ENCODE peak calls at places on chromosomes 5 and 9, in ten cellular contexts. One of them, this sample, is unnamed.
A peak's percentile ranks its signal among the peaks of the same experiment; 100 is the strongest.

GRCh38 chr5:133427121-133427777 is 185.1 kb downstream of the FSTL4 start:
- DNase-seq in dorsolateral prefrontal cortex: no peak
- DNase-seq in T-helper 1 cell: no peak
- DNase-seq in stimulated activated CD4-positive, alpha-beta T cell treated with anti-CD3 and anti-CD28 coated beads, Interleukin-4, amount 100 ng/mL, for 1 hour: no peak
- DNase-seq in body of pancreas: no peak
- DNase-seq in activated CD4-positive, alpha-beta T cell treated with anti-CD3 and anti-CD28 coated beads, Interleukin-2, amount 10 ng/mL, durations not matched to agents 7 days and 5 days: no peak
- DNase-seq in Kasumi-1: no peak
- DNase-seq in HFF-Myc: no peak
- DNase-seq in stomach: no peak
- DNase-seq in MCF 10A: peak; percentile 46
- DNase-seq in this sample: no peak

GRCh38 chr9:136245194-136246150 is at the start of gene QSOX2:
- DNase-seq in dorsolateral prefrontal cortex: peak; percentile 70
- DNase-seq in T-helper 1 cell: peak; percentile 85
- DNase-seq in stimulated activated CD4-positive, alpha-beta T cell treated with anti-CD3 and anti-CD28 coated beads, Interleukin-4, amount 100 ng/mL, for 1 hour: peak; percentile 86
- DNase-seq in body of pancreas: peak; percentile 83
- DNase-seq in activated CD4-positive, alpha-beta T cell treated with anti-CD3 and anti-CD28 coated beads, Interleukin-2, amount 10 ng/mL, durations not matched to agents 7 days and 5 days: peak; percentile 82
- DNase-seq in Kasumi-1: peak; percentile 71
- DNase-seq in HFF-Myc: no peak
- DNase-seq in stomach: peak; percentile 86
- DNase-seq in MCF 10A: peak; percentile 66
- DNase-seq in this sample: peak; percentile 82

GRCh38 chr5:95621839-95622629 is 2.1 kb downstream of the GPR150 start:
- DNase-seq in dorsolateral prefrontal cortex: no peak
- DNase-seq in T-helper 1 cell: peak; percentile 5
- DNase-seq in stimulated activated CD4-positive, alpha-beta T cell treated with anti-CD3 and anti-CD28 coated beads, Interleukin-4, amount 100 ng/mL, for 1 hour: no peak
- DNase-seq in body of pancreas: peak; percentile 72
- DNase-seq in activated CD4-positive, alpha-beta T cell treated with anti-CD3 and anti-CD28 coated beads, Interleukin-2, amount 10 ng/mL, durations not matched to agents 7 days and 5 days: peak; percentile 46
- DNase-seq in Kasumi-1: peak; percentile 66
- DNase-seq in HFF-Myc: no peak
- DNase-seq in stomach: no peak
- DNase-seq in MCF 10A: no peak
- DNase-seq in this sample: peak; percentile 12

GRCh38 chr5:463952-464351 is 21.0 kb downstream of the EXOC3 start:
- DNase-seq in dorsolateral prefrontal cortex: no peak
- DNase-seq in T-helper 1 cell: peak; percentile 74
- DNase-seq in stimulated activated CD4-positive, alpha-beta T cell treated with anti-CD3 and anti-CD28 coated beads, Interleukin-4, amount 100 ng/mL, for 1 hour: peak; percentile 85
- DNase-seq in body of pancreas: no peak
- DNase-seq in activated CD4-positive, alpha-beta T cell treated with anti-CD3 and anti-CD28 coated beads, Interleukin-2, amount 10 ng/mL, durations not matched to agents 7 days and 5 days: peak; percentile 67
- DNase-seq in Kasumi-1: no peak
- DNase-seq in HFF-Myc: no peak
- DNase-seq in stomach: no peak
- DNase-seq in MCF 10A: no peak
- DNase-seq in this sample: no peak

GRCh38 chr5:109410389-109411174 is 808 bp upstream of the PJA2 start:
- DNase-seq in dorsolateral prefrontal cortex: peak; percentile 60
- DNase-seq in T-helper 1 cell: peak; percentile 30
- DNase-seq in stimulated activated CD4-positive, alpha-beta T cell treated with anti-CD3 and anti-CD28 coated beads, Interleukin-4, amount 100 ng/mL, for 1 hour: peak; percentile 15
- DNase-seq in body of pancreas: peak; percentile 86
- DNase-seq in activated CD4-positive, alpha-beta T cell treated with anti-CD3 and anti-CD28 coated beads, Interleukin-2, amount 10 ng/mL, durations not matched to agents 7 days and 5 days: peak; percentile 41
- DNase-seq in Kasumi-1: peak; percentile 78
- DNase-seq in HFF-Myc: peak; percentile 58
- DNase-seq in stomach: peak; percentile 76
- DNase-seq in MCF 10A: peak; percentile 81
- DNase-seq in this sample: peak; percentile 70

GRCh38 chr5:179129607-179130071 is 69.5 kb downstream of the ZNF354C start:
- DNase-seq in dorsolateral prefrontal cortex: no peak
- DNase-seq in T-helper 1 cell: no peak
- DNase-seq in stimulated activated CD4-positive, alpha-beta T cell treated with anti-CD3 and anti-CD28 coated beads, Interleukin-4, amount 100 ng/mL, for 1 hour: no peak
- DNase-seq in body of pancreas: no peak
- DNase-seq in activated CD4-positive, alpha-beta T cell treated with anti-CD3 and anti-CD28 coated beads, Interleukin-2, amount 10 ng/mL, durations not matched to agents 7 days and 5 days: no peak
- DNase-seq in Kasumi-1: no peak
- DNase-seq in HFF-Myc: no peak
- DNase-seq in stomach: no peak
- DNase-seq in MCF 10A: no peak
- DNase-seq in this sample: no peak

GRCh38 chr9:101691657-101692056 is 46.8 kb downstream of the GRIN3A start:
- DNase-seq in dorsolateral prefrontal cortex: no peak
- DNase-seq in T-helper 1 cell: no peak
- DNase-seq in stimulated activated CD4-positive, alpha-beta T cell treated with anti-CD3 and anti-CD28 coated beads, Interleukin-4, amount 100 ng/mL, for 1 hour: no peak
- DNase-seq in body of pancreas: no peak
- DNase-seq in activated CD4-positive, alpha-beta T cell treated with anti-CD3 and anti-CD28 coated beads, Interleukin-2, amount 10 ng/mL, durations not matched to agents 7 days and 5 days: no peak
- DNase-seq in Kasumi-1: no peak
- DNase-seq in HFF-Myc: no peak
- DNase-seq in stomach: no peak
- DNase-seq in MCF 10A: no peak
- DNase-seq in this sample: no peak

GRCh38 chr5:66174338-66174737 is 30.2 kb downstream of the SREK1 start:
- DNase-seq in dorsolateral prefrontal cortex: no peak
- DNase-seq in T-helper 1 cell: no peak
- DNase-seq in stimulated activated CD4-positive, alpha-beta T cell treated with anti-CD3 and anti-CD28 coated beads, Interleukin-4, amount 100 ng/mL, for 1 hour: no peak
- DNase-seq in body of pancreas: no peak
- DNase-seq in activated CD4-positive, alpha-beta T cell treated with anti-CD3 and anti-CD28 coated beads, Interleukin-2, amount 10 ng/mL, durations not matched to agents 7 days and 5 days: peak; percentile 17
- DNase-seq in Kasumi-1: peak; percentile 65
- DNase-seq in HFF-Myc: no peak
- DNase-seq in stomach: no peak
- DNase-seq in MCF 10A: peak; percentile 27
- DNase-seq in this sample: no peak

GRCh38 chr5:125257057-125257970 is 510.9 kb upstream of the ZNF608 start:
- DNase-seq in dorsolateral prefrontal cortex: no peak
- DNase-seq in T-helper 1 cell: no peak
- DNase-seq in stimulated activated CD4-positive, alpha-beta T cell treated with anti-CD3 and anti-CD28 coated beads, Interleukin-4, amount 100 ng/mL, for 1 hour: no peak
- DNase-seq in body of pancreas: no peak
- DNase-seq in activated CD4-positive, alpha-beta T cell treated with anti-CD3 and anti-CD28 coated beads, Interleukin-2, amount 10 ng/mL, durations not matched to agents 7 days and 5 days: no peak
- DNase-seq in Kasumi-1: no peak
- DNase-seq in HFF-Myc: no peak
- DNase-seq in stomach: no peak
- DNase-seq in MCF 10A: no peak
- DNase-seq in this sample: no peak

GRCh38 chr9:34671307-34671706 is 8.8 kb upstream of the CCL27 start:
- DNase-seq in dorsolateral prefrontal cortex: no peak
- DNase-seq in T-helper 1 cell: no peak
- DNase-seq in stimulated activated CD4-positive, alpha-beta T cell treated with anti-CD3 and anti-CD28 coated beads, Interleukin-4, amount 100 ng/mL, for 1 hour: no peak
- DNase-seq in body of pancreas: no peak
- DNase-seq in activated CD4-positive, alpha-beta T cell treated with anti-CD3 and anti-CD28 coated beads, Interleukin-2, amount 10 ng/mL, durations not matched to agents 7 days and 5 days: no peak
- DNase-seq in Kasumi-1: no peak
- DNase-seq in HFF-Myc: no peak
- DNase-seq in stomach: no peak
- DNase-seq in MCF 10A: no peak
- DNase-seq in this sample: no peak

GRCh38 chr9:99948896-99949295 is 42.4 kb downstream of the STX17 start:
- DNase-seq in dorsolateral prefrontal cortex: no peak
- DNase-seq in T-helper 1 cell: no peak
- DNase-seq in stimulated activated CD4-positive, alpha-beta T cell treated with anti-CD3 and anti-CD28 coated beads, Interleukin-4, amount 100 ng/mL, for 1 hour: no peak
- DNase-seq in body of pancreas: peak; percentile 10
- DNase-seq in activated CD4-positive, alpha-beta T cell treated with anti-CD3 and anti-CD28 coated beads, Interleukin-2, amount 10 ng/mL, durations not matched to agents 7 days and 5 days: no peak
- DNase-seq in Kasumi-1: peak; percentile 9
- DNase-seq in HFF-Myc: no peak
- DNase-seq in stomach: peak; percentile 29
- DNase-seq in MCF 10A: peak; percentile 24
- DNase-seq in this sample: no peak

GRCh38 chr5:40413747-40414146 is 266.0 kb upstream of the PTGER4 start:
- DNase-seq in dorsolateral prefrontal cortex: no peak
- DNase-seq in T-helper 1 cell: no peak
- DNase-seq in stimulated activated CD4-positive, alpha-beta T cell treated with anti-CD3 and anti-CD28 coated beads, Interleukin-4, amount 100 ng/mL, for 1 hour: no peak
- DNase-seq in body of pancreas: no peak
- DNase-seq in activated CD4-positive, alpha-beta T cell treated with anti-CD3 and anti-CD28 coated beads, Interleukin-2, amount 10 ng/mL, durations not matched to agents 7 days and 5 days: no peak
- DNase-seq in Kasumi-1: no peak
- DNase-seq in HFF-Myc: no peak
- DNase-seq in stomach: no peak
- DNase-seq in MCF 10A: peak; percentile 81
- DNase-seq in this sample: no peak

GRCh38 chr5:104347119-104347708 is 784.6 kb upstream of the NUDT12 start:
- DNase-seq in dorsolateral prefrontal cortex: no peak
- DNase-seq in T-helper 1 cell: no peak
- DNase-seq in stimulated activated CD4-positive, alpha-beta T cell treated with anti-CD3 and anti-CD28 coated beads, Interleukin-4, amount 100 ng/mL, for 1 hour: no peak
- DNase-seq in body of pancreas: no peak
- DNase-seq in activated CD4-positive, alpha-beta T cell treated with anti-CD3 and anti-CD28 coated beads, Interleukin-2, amount 10 ng/mL, durations not matched to agents 7 days and 5 days: no peak
- DNase-seq in Kasumi-1: peak; percentile 12
- DNase-seq in HFF-Myc: peak; percentile 5
- DNase-seq in stomach: no peak
- DNase-seq in MCF 10A: peak; percentile 57
- DNase-seq in this sample: no peak

GRCh38 chr9:105030285-105030684 is 102.3 kb upstream of the ABCA1 start:
- DNase-seq in dorsolateral prefrontal cortex: no peak
- DNase-seq in T-helper 1 cell: no peak
- DNase-seq in stimulated activated CD4-positive, alpha-beta T cell treated with anti-CD3 and anti-CD28 coated beads, Interleukin-4, amount 100 ng/mL, for 1 hour: no peak
- DNase-seq in body of pancreas: no peak
- DNase-seq in activated CD4-positive, alpha-beta T cell treated with anti-CD3 and anti-CD28 coated beads, Interleukin-2, amount 10 ng/mL, durations not matched to agents 7 days and 5 days: no peak
- DNase-seq in Kasumi-1: no peak
- DNase-seq in HFF-Myc: no peak
- DNase-seq in stomach: no peak
- DNase-seq in MCF 10A: no peak
- DNase-seq in this sample: no peak

GRCh38 chr5:6447384-6448140 is 1.1 kb upstream of the UBE2QL1 start:
- DNase-seq in dorsolateral prefrontal cortex: no peak
- DNase-seq in T-helper 1 cell: no peak
- DNase-seq in stimulated activated CD4-positive, alpha-beta T cell treated with anti-CD3 and anti-CD28 coated beads, Interleukin-4, amount 100 ng/mL, for 1 hour: no peak
- DNase-seq in body of pancreas: no peak
- DNase-seq in activated CD4-positive, alpha-beta T cell treated with anti-CD3 and anti-CD28 coated beads, Interleukin-2, amount 10 ng/mL, durations not matched to agents 7 days and 5 days: no peak
- DNase-seq in Kasumi-1: no peak
- DNase-seq in HFF-Myc: no peak
- DNase-seq in stomach: no peak
- DNase-seq in MCF 10A: no peak
- DNase-seq in this sample: no peak

GRCh38 chr5:91556-92263 is at the start of gene PLEKHG4B:
- DNase-seq in dorsolateral prefrontal cortex: no peak
- DNase-seq in T-helper 1 cell: no peak
- DNase-seq in stimulated activated CD4-positive, alpha-beta T cell treated with anti-CD3 and anti-CD28 coated beads, Interleukin-4, amount 100 ng/mL, for 1 hour: no peak
- DNase-seq in body of pancreas: no peak
- DNase-seq in activated CD4-positive, alpha-beta T cell treated with anti-CD3 and anti-CD28 coated beads, Interleukin-2, amount 10 ng/mL, durations not matched to agents 7 days and 5 days: no peak
- DNase-seq in Kasumi-1: peak; percentile 26
- DNase-seq in HFF-Myc: no peak
- DNase-seq in stomach: no peak
- DNase-seq in MCF 10A: no peak
- DNase-seq in this sample: no peak

GRCh38 chr5:5271606-5272321 is 131.6 kb downstream of the ADAMTS16 start:
- DNase-seq in dorsolateral prefrontal cortex: no peak
- DNase-seq in T-helper 1 cell: no peak
- DNase-seq in stimulated activated CD4-positive, alpha-beta T cell treated with anti-CD3 and anti-CD28 coated beads, Interleukin-4, amount 100 ng/mL, for 1 hour: no peak
- DNase-seq in body of pancreas: no peak
- DNase-seq in activated CD4-positive, alpha-beta T cell treated with anti-CD3 and anti-CD28 coated beads, Interleukin-2, amount 10 ng/mL, durations not matched to agents 7 days and 5 days: no peak
- DNase-seq in Kasumi-1: no peak
- DNase-seq in HFF-Myc: no peak
- DNase-seq in stomach: no peak
- DNase-seq in MCF 10A: no peak
- DNase-seq in this sample: no peak

GRCh38 chr5:98770911-98771322 is 2.5 kb upstream of the RGMB start:
- DNase-seq in dorsolateral prefrontal cortex: no peak
- DNase-seq in T-helper 1 cell: no peak
- DNase-seq in stimulated activated CD4-positive, alpha-beta T cell treated with anti-CD3 and anti-CD28 coated beads, Interleukin-4, amount 100 ng/mL, for 1 hour: no peak
- DNase-seq in body of pancreas: no peak
- DNase-seq in activated CD4-positive, alpha-beta T cell treated with anti-CD3 and anti-CD28 coated beads, Interleukin-2, amount 10 ng/mL, durations not matched to agents 7 days and 5 days: no peak
- DNase-seq in Kasumi-1: peak; percentile 43
- DNase-seq in HFF-Myc: no peak
- DNase-seq in stomach: no peak
- DNase-seq in MCF 10A: no peak
- DNase-seq in this sample: no peak

GRCh38 chr9:112061152-112061740 is 113.9 kb downstream of the SUSD1 start:
- DNase-seq in dorsolateral prefrontal cortex: no peak
- DNase-seq in T-helper 1 cell: no peak
- DNase-seq in stimulated activated CD4-positive, alpha-beta T cell treated with anti-CD3 and anti-CD28 coated beads, Interleukin-4, amount 100 ng/mL, for 1 hour: no peak
- DNase-seq in body of pancreas: peak; percentile 75
- DNase-seq in activated CD4-positive, alpha-beta T cell treated with anti-CD3 and anti-CD28 coated beads, Interleukin-2, amount 10 ng/mL, durations not matched to agents 7 days and 5 days: peak; percentile 54
- DNase-seq in Kasumi-1: peak; percentile 95
- DNase-seq in HFF-Myc: peak; percentile 93
- DNase-seq in stomach: peak; percentile 55
- DNase-seq in MCF 10A: peak; percentile 92
- DNase-seq in this sample: peak; percentile 23

GRCh38 chr9:127102788-127103187 is 19.6 kb downstream of the ANGPTL2 start:
- DNase-seq in dorsolateral prefrontal cortex: no peak
- DNase-seq in T-helper 1 cell: no peak
- DNase-seq in stimulated activated CD4-positive, alpha-beta T cell treated with anti-CD3 and anti-CD28 coated beads, Interleukin-4, amount 100 ng/mL, for 1 hour: no peak
- DNase-seq in body of pancreas: no peak
- DNase-seq in activated CD4-positive, alpha-beta T cell treated with anti-CD3 and anti-CD28 coated beads, Interleukin-2, amount 10 ng/mL, durations not matched to agents 7 days and 5 days: no peak
- DNase-seq in Kasumi-1: no peak
- DNase-seq in HFF-Myc: no peak
- DNase-seq in stomach: no peak
- DNase-seq in MCF 10A: no peak
- DNase-seq in this sample: no peak

GRCh38 chr5:29780401-29780800 is 1413.1 kb upstream of the CDH6 start:
- DNase-seq in dorsolateral prefrontal cortex: no peak
- DNase-seq in T-helper 1 cell: no peak
- DNase-seq in stimulated activated CD4-positive, alpha-beta T cell treated with anti-CD3 and anti-CD28 coated beads, Interleukin-4, amount 100 ng/mL, for 1 hour: no peak
- DNase-seq in body of pancreas: no peak
- DNase-seq in activated CD4-positive, alpha-beta T cell treated with anti-CD3 and anti-CD28 coated beads, Interleukin-2, amount 10 ng/mL, durations not matched to agents 7 days and 5 days: no peak
- DNase-seq in Kasumi-1: no peak
- DNase-seq in HFF-Myc: no peak
- DNase-seq in stomach: no peak
- DNase-seq in MCF 10A: no peak
- DNase-seq in this sample: no peak

GRCh38 chr5:173281910-173282309 is 46.3 kb downstream of the STC2 start:
- DNase-seq in dorsolateral prefrontal cortex: no peak
- DNase-seq in T-helper 1 cell: no peak
- DNase-seq in stimulated activated CD4-positive, alpha-beta T cell treated with anti-CD3 and anti-CD28 coated beads, Interleukin-4, amount 100 ng/mL, for 1 hour: no peak
- DNase-seq in body of pancreas: no peak
- DNase-seq in activated CD4-positive, alpha-beta T cell treated with anti-CD3 and anti-CD28 coated beads, Interleukin-2, amount 10 ng/mL, durations not matched to agents 7 days and 5 days: no peak
- DNase-seq in Kasumi-1: peak; percentile 41
- DNase-seq in HFF-Myc: no peak
- DNase-seq in stomach: no peak
- DNase-seq in MCF 10A: peak; percentile 34
- DNase-seq in this sample: no peak

GRCh38 chr9:78857371-78858225 is 560.7 kb downstream of the PSAT1 start:
- DNase-seq in dorsolateral prefrontal cortex: no peak
- DNase-seq in T-helper 1 cell: no peak
- DNase-seq in stimulated activated CD4-positive, alpha-beta T cell treated with anti-CD3 and anti-CD28 coated beads, Interleukin-4, amount 100 ng/mL, for 1 hour: no peak
- DNase-seq in body of pancreas: no peak
- DNase-seq in activated CD4-positive, alpha-beta T cell treated with anti-CD3 and anti-CD28 coated beads, Interleukin-2, amount 10 ng/mL, durations not matched to agents 7 days and 5 days: no peak
- DNase-seq in Kasumi-1: no peak
- DNase-seq in HFF-Myc: no peak
- DNase-seq in stomach: no peak
- DNase-seq in MCF 10A: no peak
- DNase-seq in this sample: no peak

GRCh38 chr5:14449052-14449661 is 132.4 kb upstream of the OTULINL start:
- DNase-seq in dorsolateral prefrontal cortex: no peak
- DNase-seq in T-helper 1 cell: no peak
- DNase-seq in stimulated activated CD4-positive, alpha-beta T cell treated with anti-CD3 and anti-CD28 coated beads, Interleukin-4, amount 100 ng/mL, for 1 hour: no peak
- DNase-seq in body of pancreas: no peak
- DNase-seq in activated CD4-positive, alpha-beta T cell treated with anti-CD3 and anti-CD28 coated beads, Interleukin-2, amount 10 ng/mL, durations not matched to agents 7 days and 5 days: no peak
- DNase-seq in Kasumi-1: no peak
- DNase-seq in HFF-Myc: peak; percentile 99
- DNase-seq in stomach: no peak
- DNase-seq in MCF 10A: no peak
- DNase-seq in this sample: no peak

GRCh38 chr5:66949066-66949465 is 247.5 kb downstream of the CD180 start:
- DNase-seq in dorsolateral prefrontal cortex: no peak
- DNase-seq in T-helper 1 cell: no peak
- DNase-seq in stimulated activated CD4-positive, alpha-beta T cell treated with anti-CD3 and anti-CD28 coated beads, Interleukin-4, amount 100 ng/mL, for 1 hour: no peak
- DNase-seq in body of pancreas: no peak
- DNase-seq in activated CD4-positive, alpha-beta T cell treated with anti-CD3 and anti-CD28 coated beads, Interleukin-2, amount 10 ng/mL, durations not matched to agents 7 days and 5 days: no peak
- DNase-seq in Kasumi-1: no peak
- DNase-seq in HFF-Myc: no peak
- DNase-seq in stomach: no peak
- DNase-seq in MCF 10A: no peak
- DNase-seq in this sample: no peak

GRCh38 chr9:107373809-107374208 is 90.7 kb downstream of the RAD23B start:
- DNase-seq in dorsolateral prefrontal cortex: no peak
- DNase-seq in T-helper 1 cell: no peak
- DNase-seq in stimulated activated CD4-positive, alpha-beta T cell treated with anti-CD3 and anti-CD28 coated beads, Interleukin-4, amount 100 ng/mL, for 1 hour: no peak
- DNase-seq in body of pancreas: no peak
- DNase-seq in activated CD4-positive, alpha-beta T cell treated with anti-CD3 and anti-CD28 coated beads, Interleukin-2, amount 10 ng/mL, durations not matched to agents 7 days and 5 days: no peak
- DNase-seq in Kasumi-1: no peak
- DNase-seq in HFF-Myc: no peak
- DNase-seq in stomach: no peak
- DNase-seq in MCF 10A: no peak
- DNase-seq in this sample: no peak

GRCh38 chr5:124806026-124806856 is 59.8 kb upstream of the ZNF608 start:
- DNase-seq in dorsolateral prefrontal cortex: peak; percentile 57
- DNase-seq in T-helper 1 cell: no peak
- DNase-seq in stimulated activated CD4-positive, alpha-beta T cell treated with anti-CD3 and anti-CD28 coated beads, Interleukin-4, amount 100 ng/mL, for 1 hour: no peak
- DNase-seq in body of pancreas: peak; percentile 86
- DNase-seq in activated CD4-positive, alpha-beta T cell treated with anti-CD3 and anti-CD28 coated beads, Interleukin-2, amount 10 ng/mL, durations not matched to agents 7 days and 5 days: no peak
- DNase-seq in Kasumi-1: no peak
- DNase-seq in HFF-Myc: peak; percentile 25
- DNase-seq in stomach: peak; percentile 89
- DNase-seq in MCF 10A: peak; percentile 96
- DNase-seq in this sample: no peak

GRCh38 chr5:156391139-156391538 is 64.2 kb downstream of the SGCD start:
- DNase-seq in dorsolateral prefrontal cortex: no peak
- DNase-seq in T-helper 1 cell: no peak
- DNase-seq in stimulated activated CD4-positive, alpha-beta T cell treated with anti-CD3 and anti-CD28 coated beads, Interleukin-4, amount 100 ng/mL, for 1 hour: no peak
- DNase-seq in body of pancreas: no peak
- DNase-seq in activated CD4-positive, alpha-beta T cell treated with anti-CD3 and anti-CD28 coated beads, Interleukin-2, amount 10 ng/mL, durations not matched to agents 7 days and 5 days: no peak
- DNase-seq in Kasumi-1: no peak
- DNase-seq in HFF-Myc: no peak
- DNase-seq in stomach: no peak
- DNase-seq in MCF 10A: peak; percentile 97
- DNase-seq in this sample: no peak

This sample was measured in occipital lobe.